ENCODE peak calls at places on chromosomes 6 and 20, in six cellular contexts. Q is foreskin fibroblast, A is islet precursor cell, J is ecto neural progenitor cell, B is HTR-8/SVneo, D is T-helper 9 cell. F is an unnamed sample.

GRCh38 chr6:11413728-11414127 is 123.8 kb upstream of the TMEM170B start:
- DNase-seq in Q (peak; percentile 65), A (no peak), J (no peak), B (no peak), D (no peak), F (no peak)

GRCh38 chr6:113350521-113350920 is 506.6 kb upstream of the MARCKS start:
- DNase-seq in Q (peak; percentile 77), A (no peak), J (no peak), B (no peak), D (no peak), F (no peak)

GRCh38 chr20:12593342-12593741 is 415.4 kb upstream of the SPTLC3 start:
- DNase-seq in Q (no peak), A (no peak), J (no peak), B (no peak), D (no peak), F (no peak)

GRCh38 chr6:97160280-97160679 is 122.7 kb downstream of the MMS22L start:
- DNase-seq in Q (no peak), A (no peak), J (no peak), B (no peak), D (no peak), F (no peak)

GRCh38 chr6:16236648-16237199 is 1.7 kb upstream of the GMPR start:
- DNase-seq in Q (peak; percentile 83), A (no peak), J (no peak), B (no peak), D (no peak), F (no peak)

GRCh38 chr6:132067286-132067685 is 116.1 kb upstream of the CCN2 start:
- DNase-seq in Q (peak; percentile 65), A (no peak), J (no peak), B (no peak), D (no peak), F (no peak)

GRCh38 chr6:149060300-149060984 is 257.1 kb upstream of the TAB2 start:
- DNase-seq in Q (no peak), A (no peak), J (no peak), B (no peak), D (peak; percentile 43), F (no peak)

GRCh38 chr6:127966616-127967015 is 65.8 kb upstream of the THEMIS start:
- DNase-seq in Q (no peak), A (no peak), J (no peak), B (peak; percentile 7), D (no peak), F (no peak)

GRCh38 chr6:73388800-73389512 is 5.7 kb upstream of the DDX43 start:
- DNase-seq in Q (peak; percentile 82), A (peak; percentile 88), J (peak; percentile 77), B (peak; percentile 79), D (peak; percentile 38), F (peak; percentile 69)

F was measured in glutamatergic neuron.